ENCODE peak calls at places on chromosomes 1 and 21, in eight cellular contexts. I is body of pancreas, D is nephron progenitor cell, O is tibial artery, Y is GM12865, N is adrenal gland, Z is WTC11, R is cardiac fibroblast. M is an unnamed sample.
A peak's percentile ranks its signal among the peaks of the same experiment; 100 is the strongest.

GRCh38 chr1:245579881-245580280 is 425.1 kb downstream of the KIF26B start:
- DNase-seq in I (no peak), D (no peak), O (no peak), Y (no peak), N (no peak), Z (no peak), R (no peak), M (no peak)

GRCh38 chr1:157156058-157156541 is 17.9 kb upstream of the ETV3 start:
- DNase-seq in I (peak; percentile 75), D (peak; percentile 92), O (peak; percentile 81), Y (peak; percentile 78), N (peak; percentile 88), Z (peak; percentile 93), R (peak; percentile 69), M (peak; percentile 83)

GRCh38 chr1:3018051-3018471 is 3.2 kb upstream of the ACTRT2 start:
- DNase-seq in I (no peak), D (no peak), O (peak; percentile 58), Y (no peak), N (no peak), Z (no peak), R (no peak), M (no peak)

GRCh38 chr1:203217139-203217621 is 12.3 kb downstream of the CHIT1 start:
- DNase-seq in I (peak; percentile 20), D (no peak), O (no peak), Y (no peak), N (no peak), Z (peak; percentile 56), R (no peak), M (peak; percentile 31)

GRCh38 chr1:47871799-47872353 is 125.3 kb downstream of the TRABD2B start:
- DNase-seq in I (peak; percentile 31), D (no peak), O (peak; percentile 57), Y (no peak), N (no peak), Z (no peak), R (no peak), M (no peak)

GRCh38 chr1:228885845-228886244 is 150.6 kb downstream of the RHOU start:
- DNase-seq in I (no peak), D (no peak), O (no peak), Y (no peak), N (no peak), Z (no peak), R (no peak), M (no peak)

GRCh38 chr1:178238722-178239510 is 145.0 kb downstream of the RASAL2 start:
- DNase-seq in I (no peak), D (no peak), O (no peak), Y (no peak), N (no peak), Z (no peak), R (peak; percentile 92), M (no peak)

GRCh38 chr21:27291006-27291405 is 324.1 kb upstream of the ADAMTS5 start:
- DNase-seq in I (no peak), D (no peak), O (no peak), Y (no peak), N (no peak), Z (no peak), R (no peak), M (no peak)

GRCh38 chr21:39083377-39084008 is 99.8 kb downstream of the PSMG1 start:
- DNase-seq in I (no peak), D (no peak), O (no peak), Y (no peak), N (no peak), Z (no peak), R (peak; percentile 67), M (no peak)

GRCh38 chr21:39080366-39080765 is 102.9 kb downstream of the PSMG1 start:
- DNase-seq in I (no peak), D (no peak), O (no peak), Y (no peak), N (no peak), Z (no peak), R (no peak), M (no peak)

GRCh38 chr21:39084979-39085729 is 98.1 kb downstream of the PSMG1 start:
- DNase-seq in I (no peak), D (no peak), O (peak; percentile 57), Y (no peak), N (no peak), Z (no peak), R (no peak), M (no peak)

GRCh38 chr21:39084073-39084472 is 99.2 kb downstream of the PSMG1 start:
- DNase-seq in I (no peak), D (no peak), O (no peak), Y (no peak), N (no peak), Z (no peak), R (no peak), M (no peak)

DNA sequence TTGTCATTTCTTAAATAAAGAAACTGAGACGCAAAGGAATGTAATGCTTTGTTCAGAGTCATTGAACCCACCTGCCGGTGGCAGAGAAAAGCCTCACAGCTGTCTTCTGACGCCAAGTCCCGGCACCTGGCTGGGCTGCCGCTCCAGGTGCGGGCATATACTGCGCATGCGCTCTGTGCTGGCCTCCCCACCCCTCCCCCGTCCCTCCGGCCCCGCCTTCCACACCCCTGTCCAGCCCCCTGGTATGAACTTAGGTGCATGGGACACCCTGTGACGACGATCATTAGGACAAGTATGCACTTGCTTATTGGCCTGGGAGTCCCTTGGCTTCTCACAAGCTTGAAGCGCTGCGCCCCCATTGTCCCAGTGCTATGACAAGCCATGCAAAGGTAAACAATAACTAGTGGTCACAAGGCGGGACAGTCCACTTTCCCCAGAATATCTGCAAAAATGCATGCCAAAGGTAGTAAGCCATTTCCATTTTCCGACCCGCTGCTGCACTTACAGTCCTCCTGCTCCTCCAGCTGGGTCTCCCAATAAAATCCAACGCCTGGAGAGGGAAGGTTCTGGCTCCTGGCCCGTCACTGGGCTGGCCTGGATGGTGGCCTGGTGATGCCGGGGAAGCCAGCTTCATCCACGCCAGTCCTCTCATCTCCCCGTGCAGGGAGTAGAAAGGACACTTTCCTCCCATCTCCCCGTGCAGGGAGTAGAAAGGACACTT is 100.4 kb downstream of the PSMG1 start:
- DNase-seq in I (peak; percentile 68), D (no peak), O (no peak), Y (no peak), N (no peak), Z (peak; percentile 57), R (no peak), M (no peak)
- TF ChIP-seq CTCF in I (no peak), D (no peak), O (no peak), Y (no peak), N (no peak), Z (no peak), R (no peak), M (no peak)

GRCh38 chr1:25744636-25745425 is 55.2 kb upstream of the SELENON start:
- DNase-seq in I (no peak), D (no peak), O (no peak), Y (no peak), N (no peak), Z (no peak), R (no peak), M (no peak)

GRCh38 chr1:25742316-25742715 is 57.7 kb upstream of the SELENON start:
- DNase-seq in I (no peak), D (no peak), O (no peak), Y (no peak), N (no peak), Z (no peak), R (no peak), M (no peak)

GRCh38 chr1:25746299-25747045 is 53.5 kb upstream of the SELENON start:
- DNase-seq in I (no peak), D (no peak), O (no peak), Y (no peak), N (no peak), Z (no peak), R (no peak), M (no peak)

GRCh38 chr1:25743164-25744139 is 56.5 kb upstream of the SELENON start:
- DNase-seq in I (peak; percentile 85), D (peak; percentile 23), O (peak; percentile 98), Y (no peak), N (peak; percentile 97), Z (no peak), R (peak; percentile 98), M (no peak)

DNA sequence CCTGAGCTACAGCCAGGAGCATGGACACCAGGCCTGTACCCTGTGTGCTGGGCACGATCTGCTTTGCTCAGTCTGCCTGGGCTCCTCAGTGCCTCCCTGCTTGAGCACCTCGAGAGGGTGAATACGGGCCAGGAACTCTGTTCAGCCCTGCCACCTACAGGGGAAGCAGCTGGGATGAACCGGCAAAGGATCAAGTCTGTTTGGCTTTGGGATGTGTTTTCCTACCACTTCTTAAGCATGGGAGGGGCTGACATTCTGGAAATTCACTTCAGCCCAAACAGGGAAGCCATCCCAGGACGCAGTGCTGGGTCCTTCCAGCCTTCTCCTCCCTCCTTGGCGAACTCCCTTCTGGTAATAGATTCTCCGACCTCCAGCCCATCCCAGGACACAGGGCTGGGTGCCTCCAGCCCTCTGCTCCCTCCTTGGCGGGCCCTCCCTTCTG is 55.8 kb upstream of the SELENON start:
- DNase-seq in I (peak; percentile 66), D (peak; percentile 38), O (peak; percentile 93), Y (no peak), N (peak; percentile 91), Z (peak; percentile 61), R (peak; percentile 90), M (peak; percentile 34)
- TF ChIP-seq CTCF in I (peak; percentile 40), D (no peak), O (peak; percentile 64), Y (no peak), N (peak; percentile 65), Z (no peak), R (peak; percentile 74), M (no peak)

GRCh38 chr1:116362050-116362449 is 11.0 kb upstream of the ATP1A1 start:
- DNase-seq in I (no peak), D (no peak), O (no peak), Y (no peak), N (no peak), Z (no peak), R (no peak), M (no peak)

GRCh38 chr1:116359060-116359830 is 13.8 kb upstream of the ATP1A1 start:
- DNase-seq in I (no peak), D (no peak), O (no peak), Y (no peak), N (no peak), Z (no peak), R (peak; percentile 55), M (no peak)

GRCh38 chr1:116359871-116360270 is 13.2 kb upstream of the ATP1A1 start:
- DNase-seq in I (no peak), D (no peak), O (no peak), Y (no peak), N (no peak), Z (no peak), R (no peak), M (no peak)

GRCh38 chr1:116361648-116362047 is 11.4 kb upstream of the ATP1A1 start:
- DNase-seq in I (no peak), D (no peak), O (no peak), Y (no peak), N (no peak), Z (no peak), R (no peak), M (no peak)

GRCh38 chr1:116360435-116361173 is 12.4 kb upstream of the ATP1A1 start:
- DNase-seq in I (no peak), D (no peak), O (no peak), Y (peak; percentile 52), N (no peak), Z (no peak), R (peak; percentile 51), M (no peak)
- TF ChIP-seq CTCF in I (peak; percentile 43), D (no peak), O (peak; percentile 54), Y (peak; percentile 29), N (peak; percentile 59), Z (no peak), R (peak; percentile 22), M (no peak)

GRCh38 chr1:215517441-215517891 is 49.6 kb upstream of the KCTD3 start:
- DNase-seq in I (no peak), D (no peak), O (no peak), Y (no peak), N (no peak), Z (peak; percentile 22), R (peak; percentile 8), M (peak; percentile 20)
- TF ChIP-seq CTCF in I (no peak), D (peak; percentile 15), O (no peak), Y (no peak), N (peak; percentile 52), Z (no peak), R (peak; percentile 5), M (no peak)

GRCh38 chr1:86259390-86259789 is 102.8 kb upstream of the COL24A1 start:
- DNase-seq in I (no peak), D (no peak), O (no peak), Y (no peak), N (no peak), Z (no peak), R (peak; percentile 21), M (no peak)
- TF ChIP-seq CTCF in I (no peak), D (no peak), O (no peak), Y (no peak), N (no peak), Z (no peak), R (no peak), M (no peak)